ENCODE peak calls at places on chromosome 10, in nine cellular contexts. H is fibroblast of pulmonary artery; G is NCI-H2029; W is COR-L47; E is memory B cell; M is activated naive CD4-positive, alpha-beta T cell; P is HEK293T; C is left colon; K is HFFc6. Y is an unnamed sample.

GRCh38 chr10:35511649-35512048 is 93.5 kb upstream of the GJD4 start:
- DNase-seq in H (no peak), G (no peak), W (no peak), E (no peak), M (no peak), P (no peak), C (no peak), K (no peak), Y (no peak)

GRCh38 chr10:61125560-61126250 is 181.7 kb upstream of the RHOBTB1 start:
- DNase-seq in H (no peak), G (no peak), W (no peak), E (peak; percentile 10), M (no peak), P (no peak), C (no peak), K (no peak), Y (no peak)

GRCh38 chr10:60663850-60664249 is 114.4 kb upstream of the CDK1 start:
- DNase-seq in H (no peak), G (peak; percentile 59), W (peak; percentile 67), E (no peak), M (no peak), P (no peak), C (no peak), K (no peak), Y (no peak)

GRCh38 chr10:55746002-55746401 is 615.1 kb downstream of the ZWINT start:
- DNase-seq in H (no peak), G (peak; percentile 13), W (no peak), E (no peak), M (no peak), P (no peak), C (no peak), K (no peak), Y (no peak)

GRCh38 chr10:30897547-30897946 is 134.1 kb downstream of the ZNF438 start:
- DNase-seq in H (no peak), G (no peak), W (no peak), E (no peak), M (no peak), P (no peak), C (no peak), K (no peak), Y (no peak)

GRCh38 chr10:72702868-72703581 is 11.1 kb downstream of the MCU start:
- DNase-seq in H (peak; percentile 88), G (no peak), W (no peak), E (no peak), M (no peak), P (no peak), C (no peak), K (no peak), Y (no peak)

GRCh38 chr10:99002392-99002791 is 233.3 kb downstream of the HPSE2 start:
- DNase-seq in H (no peak), G (no peak), W (no peak), E (no peak), M (no peak), P (no peak), C (no peak), K (no peak), Y (no peak)

GRCh38 chr10:8048281-8049008 is 6.0 kb upstream of the GATA3 start:
- DNase-seq in H (no peak), G (no peak), W (no peak), E (no peak), M (no peak), P (no peak), C (no peak), K (no peak), Y (no peak)

GRCh38 chr10:119541459-119542356 is 811 bp downstream of the RGS10 start:
- DNase-seq in H (no peak), G (no peak), W (no peak), E (peak; percentile 18), M (no peak), P (no peak), C (peak; percentile 62), K (no peak), Y (no peak)

GRCh38 chr10:64977912-64978311 is 1456.7 kb downstream of the REEP3 start:
- DNase-seq in H (peak; percentile 2), G (no peak), W (no peak), E (no peak), M (no peak), P (no peak), C (no peak), K (no peak), Y (no peak)

GRCh38 chr10:78389419-78389818 is 355.8 kb downstream of the RPS24 start:
- DNase-seq in H (no peak), G (no peak), W (no peak), E (no peak), M (no peak), P (no peak), C (no peak), K (no peak), Y (no peak)

GRCh38 chr10:60910543-60910942 is 33.4 kb downstream of the RHOBTB1 start:
- DNase-seq in H (peak; percentile 51), G (no peak), W (no peak), E (no peak), M (no peak), P (no peak), C (no peak), K (no peak), Y (no peak)

GRCh38 chr10:20709708-20710107 is 187.4 kb downstream of the NEBL start:
- DNase-seq in H (no peak), G (no peak), W (no peak), E (no peak), M (no peak), P (no peak), C (no peak), K (no peak), Y (no peak)

GRCh38 chr10:24209421-24209770 is 458 bp downstream of the KIAA1217 start:
- DNase-seq in H (peak; percentile 23), G (no peak), W (no peak), E (no peak), M (no peak), P (peak; percentile 19), C (no peak), K (peak; percentile 43), Y (no peak)

GRCh38 chr10:129631870-129632623 is 165.0 kb downstream of the MGMT start:
- DNase-seq in H (no peak), G (no peak), W (no peak), E (no peak), M (no peak), P (no peak), C (no peak), K (no peak), Y (no peak)

GRCh38 chr10:130036296-130037065 is 72.4 kb upstream of the EBF3 start:
- DNase-seq in H (no peak), G (no peak), W (no peak), E (no peak), M (no peak), P (no peak), C (no peak), K (no peak), Y (no peak)

GRCh38 chr10:99410876-99411275 is 19.5 kb downstream of the GOT1 start:
- DNase-seq in H (no peak), G (no peak), W (no peak), E (no peak), M (no peak), P (no peak), C (no peak), K (no peak), Y (no peak)

GRCh38 chr10:95337354-95337753 is 46.6 kb upstream of the PDLIM1 start:
- DNase-seq in H (no peak), G (no peak), W (no peak), E (no peak), M (no peak), P (no peak), C (no peak), K (no peak), Y (no peak)

GRCh38 chr10:44195120-44196007 is 189.5 kb downstream of the CXCL12 start:
- DNase-seq in H (peak; percentile 91), G (no peak), W (no peak), E (no peak), M (no peak), P (no peak), C (peak; percentile 43), K (peak; percentile 90), Y (no peak)

GRCh38 chr10:5595591-5596590 is 70.5 kb downstream of the ASB13 start:
- DNase-seq in H (peak; percentile 82), G (no peak), W (no peak), E (no peak), M (no peak), P (no peak), C (no peak), K (peak; percentile 96), Y (no peak)

GRCh38 chr10:89100680-89101079 is 106.4 kb downstream of the CH25H start:
- DNase-seq in H (peak; percentile 50), G (no peak), W (no peak), E (no peak), M (no peak), P (no peak), C (no peak), K (peak; percentile 86), Y (no peak)

GRCh38 chr10:126349096-126349495 is 39.2 kb downstream of the ADAM12 start:
- DNase-seq in H (no peak), G (no peak), W (no peak), E (no peak), M (no peak), P (no peak), C (no peak), K (no peak), Y (no peak)

GRCh38 chr10:4849555-4850242 is 23.7 kb downstream of the AKR1E2 start:
- DNase-seq in H (peak; percentile 98), G (peak; percentile 68), W (peak; percentile 77), E (peak; percentile 66), M (peak; percentile 72), P (peak; percentile 72), C (peak; percentile 93), K (peak; percentile 95), Y (peak; percentile 54)

GRCh38 chr10:13739178-13739577 is 152.4 kb downstream of the PRPF18 start:
- DNase-seq in H (no peak), G (no peak), W (no peak), E (no peak), M (no peak), P (no peak), C (no peak), K (no peak), Y (no peak)

GRCh38 chr10:101258179-101258885 is 29.1 kb upstream of the LBX1 start:
- DNase-seq in H (no peak), G (no peak), W (no peak), E (no peak), M (no peak), P (peak; percentile 74), C (no peak), K (no peak), Y (no peak)

GRCh38 chr10:122112625-122113160 is 123.7 kb downstream of the TACC2 start:
- DNase-seq in H (peak; percentile 96), G (peak; percentile 22), W (no peak), E (no peak), M (no peak), P (peak; percentile 82), C (peak; percentile 82), K (peak; percentile 98), Y (no peak)

GRCh38 chr10:49844775-49845561 is 82.8 kb upstream of the OGDHL start:
- DNase-seq in H (peak; percentile 73), G (no peak), W (no peak), E (no peak), M (no peak), P (no peak), C (no peak), K (peak; percentile 39), Y (no peak)

GRCh38 chr10:122307669-122308486 is 36.8 kb downstream of the BTBD16 start:
- DNase-seq in H (peak; percentile 98), G (no peak), W (no peak), E (no peak), M (no peak), P (peak; percentile 55), C (peak; percentile 32), K (peak; percentile 96), Y (no peak)

GRCh38 chr10:102233997-102234396 is 7.3 kb downstream of the PITX3 start:
- DNase-seq in H (no peak), G (no peak), W (no peak), E (no peak), M (no peak), P (no peak), C (no peak), K (no peak), Y (no peak)

GRCh38 chr10:98208925-98209324 is 59.1 kb downstream of the LOXL4 start:
- DNase-seq in H (no peak), G (no peak), W (no peak), E (no peak), M (no peak), P (no peak), C (no peak), K (no peak), Y (no peak)

GRCh38 chr10:74641659-74642058 is 184.7 kb upstream of the KAT6B start:
- DNase-seq in H (no peak), G (no peak), W (no peak), E (no peak), M (no peak), P (no peak), C (no peak), K (no peak), Y (no peak)

Y was measured in GM19239.